ENCODE peak calls at places on chromosomes 12 and 14, in ten cellular contexts. Y, C, A, S, T, R, J, D, X and F are unnamed samples.

GRCh38 chr12:14612250-14612649 is 44.6 kb upstream of the PLBD1 start:
- DNase-seq in Y (no peak), C (no peak), A (no peak), S (no peak), T (no peak), R (no peak), J (no peak), D (no peak), X (no peak), F (no peak)

GRCh38 chr12:132904718-132905328 is 17.4 kb upstream of the CHFR start:
- DNase-seq in Y (peak; percentile 57), C (peak; percentile 83), A (peak; percentile 79), S (no peak), T (no peak), R (peak; percentile 37), J (peak; percentile 69), D (peak; percentile 89), X (peak; percentile 72), F (peak; percentile 46)

GRCh38 chr12:56709759-56710376 is 15.2 kb downstream of the NACA start:
- DNase-seq in Y (no peak), C (no peak), A (no peak), S (no peak), T (no peak), R (no peak), J (no peak), D (no peak), X (no peak), F (no peak)

GRCh38 chr12:84697141-84697540 is 215.5 kb downstream of the SLC6A15 start:
- DNase-seq in Y (no peak), C (no peak), A (no peak), S (peak; percentile 57), T (no peak), R (no peak), J (no peak), D (no peak), X (no peak), F (no peak)

GRCh38 chr12:12992418-12993175 is 7.5 kb downstream of the HEBP1 start:
- DNase-seq in Y (no peak), C (peak; percentile 38), A (no peak), S (peak; percentile 27), T (no peak), R (no peak), J (no peak), D (peak; percentile 68), X (no peak), F (peak; percentile 97)

GRCh38 chr14:74380845-74381244 is 32.6 kb downstream of the VRTN start:
- DNase-seq in Y (no peak), C (no peak), A (no peak), S (no peak), T (no peak), R (no peak), J (no peak), D (no peak), X (no peak), F (no peak)

GRCh38 chr14:96584199-96584906 is 82.2 kb downstream of the PAPOLA start:
- DNase-seq in Y (peak; percentile 66), C (peak; percentile 18), A (peak; percentile 82), S (no peak), T (peak; percentile 13), R (peak; percentile 53), J (peak; percentile 89), D (no peak), X (peak; percentile 82), F (peak; percentile 10)

GRCh38 chr12:3241621-3242020 is 164.4 kb downstream of the TSPAN9 start:
- DNase-seq in Y (no peak), C (no peak), A (no peak), S (no peak), T (no peak), R (no peak), J (no peak), D (no peak), X (no peak), F (no peak)

GRCh38 chr14:95346820-95347219 is 27.1 kb upstream of the CLMN start:
- DNase-seq in Y (no peak), C (no peak), A (no peak), S (no peak), T (no peak), R (no peak), J (no peak), D (no peak), X (no peak), F (no peak)

GRCh38 chr12:87406926-87407325 is 622.3 kb downstream of the C12orf50 start:
- DNase-seq in Y (no peak), C (no peak), A (no peak), S (no peak), T (no peak), R (no peak), J (no peak), D (no peak), X (no peak), F (peak; percentile 45)

GRCh38 chr12:77152623-77153193 is 87.3 kb upstream of the E2F7 start:
- DNase-seq in Y (no peak), C (no peak), A (no peak), S (peak; percentile 19), T (peak; percentile 18), R (no peak), J (peak; percentile 52), D (no peak), X (no peak), F (peak; percentile 76)

GRCh38 chr12:95118138-95118787 is 44.8 kb upstream of the NR2C1 start:
- DNase-seq in Y (no peak), C (no peak), A (no peak), S (no peak), T (no peak), R (no peak), J (peak; percentile 18), D (no peak), X (no peak), F (peak; percentile 90)

GRCh38 chr14:72745991-72746980 is 147.6 kb downstream of the DPF3 start:
- DNase-seq in Y (no peak), C (peak; percentile 13), A (no peak), S (peak; percentile 40), T (no peak), R (no peak), J (no peak), D (no peak), X (no peak), F (peak; percentile 72)
- TF ChIP-seq CTCF in Y (no peak), C (no peak), A (no peak), S (peak; percentile 34), T (no peak), R (no peak), J (peak; percentile 3), D (no peak), X (no peak), F (peak; percentile 24)

GRCh38 chr12:109252799-109253198 is 56.3 kb downstream of the FOXN4 start:
- DNase-seq in Y (no peak), C (no peak), A (no peak), S (no peak), T (no peak), R (no peak), J (no peak), D (no peak), X (no peak), F (no peak)

GRCh38 chr12:109250523-109250922 is 58.6 kb downstream of the FOXN4 start:
- DNase-seq in Y (no peak), C (no peak), A (no peak), S (no peak), T (no peak), R (no peak), J (no peak), D (no peak), X (no peak), F (no peak)

GRCh38 chr12:109256011-109256410 is 53.1 kb downstream of the FOXN4 start:
- DNase-seq in Y (no peak), C (no peak), A (no peak), S (no peak), T (no peak), R (no peak), J (no peak), D (no peak), X (no peak), F (no peak)

GRCh38 chr12:109255377-109255776 is 53.7 kb downstream of the FOXN4 start:
- DNase-seq in Y (no peak), C (no peak), A (peak; percentile 60), S (no peak), T (no peak), R (no peak), J (no peak), D (no peak), X (no peak), F (peak; percentile 43)

DNA sequence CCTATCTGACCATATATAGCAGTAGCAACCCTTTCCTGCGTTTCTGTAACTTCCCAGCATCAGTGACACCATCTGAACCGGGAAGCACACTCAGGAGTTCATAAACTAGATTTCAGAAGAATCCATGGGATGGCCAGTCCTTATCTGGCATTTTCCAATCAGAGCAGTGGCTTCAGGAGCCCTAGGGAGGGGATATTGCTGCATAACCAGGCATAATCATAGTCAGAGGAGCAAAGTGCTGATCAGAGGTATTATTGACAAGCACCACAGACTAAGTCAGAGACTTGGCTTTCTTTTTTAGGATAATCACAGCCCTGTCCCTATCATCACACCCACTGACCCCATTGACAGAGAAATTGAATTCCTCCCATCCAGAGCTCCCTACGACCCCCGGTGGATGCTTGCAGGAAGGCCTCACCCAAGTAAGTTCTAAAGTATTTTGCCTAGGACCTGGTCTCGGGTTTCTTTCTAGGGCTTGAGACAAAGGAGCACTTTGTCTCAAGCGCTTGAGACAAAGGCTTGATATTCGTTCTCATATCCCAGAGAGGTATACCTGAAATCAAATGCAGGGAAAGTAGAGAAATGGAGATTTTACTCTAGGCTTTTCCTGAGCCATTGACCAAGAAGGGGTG is 55.1 kb downstream of the FOXN4 start:
- DNase-seq in Y (no peak), C (no peak), A (no peak), S (no peak), T (no peak), R (no peak), J (no peak), D (no peak), X (no peak), F (no peak)
- TF ChIP-seq CTCF in Y (no peak), C (no peak), A (no peak), S (no peak), T (no peak), R (no peak), J (no peak), D (no peak), X (no peak), F (no peak)

DNA sequence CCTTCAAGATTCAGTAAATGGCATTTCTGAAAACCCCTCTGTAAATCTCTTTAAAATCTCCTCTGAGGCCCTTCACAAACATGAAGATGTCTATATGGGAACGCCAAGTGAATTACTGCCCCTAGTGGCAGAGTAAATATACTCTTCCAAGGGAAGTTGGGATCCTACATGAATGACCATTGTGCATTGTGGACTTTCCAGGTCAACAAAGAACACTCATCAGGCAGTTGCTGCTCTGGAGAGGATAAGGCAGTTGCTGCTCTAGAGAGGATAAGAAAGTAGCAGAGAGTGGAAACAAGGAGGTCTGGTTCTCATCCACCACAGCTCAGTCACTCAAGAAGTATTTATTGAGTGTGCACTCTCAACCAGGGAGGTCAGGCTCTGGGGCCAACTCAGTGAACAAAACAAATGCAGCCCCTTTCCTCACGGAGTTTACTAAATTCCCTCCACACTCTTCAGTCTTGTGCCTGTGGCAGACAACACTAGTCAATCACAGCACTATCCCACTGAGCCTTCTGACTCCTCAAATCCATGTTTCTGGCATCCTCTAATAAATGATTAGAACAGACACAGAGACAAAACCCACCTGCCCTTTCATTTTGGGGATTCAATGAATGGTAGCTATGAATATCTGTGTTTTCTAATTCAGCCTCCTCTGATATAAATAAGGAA is 52.9 kb downstream of the SVOP start:
- DNase-seq in Y (no peak), C (no peak), A (no peak), S (no peak), T (no peak), R (no peak), J (peak; percentile 18), D (no peak), X (peak; percentile 29), F (no peak)
- TF ChIP-seq CTCF in Y (peak; percentile 56), C (peak; percentile 37), A (peak; percentile 65), S (peak; percentile 52), T (peak; percentile 70), R (peak; percentile 33), J (peak; percentile 43), D (peak; percentile 37), X (peak; percentile 27), F (peak; percentile 39)

GRCh38 chr12:54571166-54571856 is 17.1 kb downstream of the PPP1R1A start:
- DNase-seq in Y (no peak), C (no peak), A (no peak), S (no peak), T (no peak), R (no peak), J (peak; percentile 44), D (no peak), X (no peak), F (no peak)
- TF ChIP-seq CTCF in Y (no peak), C (no peak), A (no peak), S (no peak), T (no peak), R (no peak), J (peak; percentile 8), D (no peak), X (no peak), F (no peak)